ENCODE peak calls at places on chromosomes 7 and 10, in four cellular contexts. G, O, D and C are unnamed samples.

GRCh38 chr10:66457629-66458028 is 468.2 kb upstream of the LRRTM3 start:
- DNase-seq in O (peak; percentile 0), G (no peak), D (no peak), C (no peak)

GRCh38 chr10:121188005-121188404 is 336.8 kb downstream of the WDR11 start:
- DNase-seq in G (no peak), O (no peak), D (no peak), C (no peak)

GRCh38 chr7:92872701-92873100 is 36.3 kb upstream of the CDK6 start:
- DNase-seq in O (no peak), G (no peak), D (no peak), C (peak; percentile 60)

GRCh38 chr7:151125835-151126481 is 39.7 kb downstream of the AGAP3 start:
- DNase-seq in D (no peak), O (no peak), G (no peak), C (no peak)

GRCh38 chr7:150858236-150859197 is 6.2 kb downstream of the AOC1 start:
- DNase-seq in D (no peak), O (no peak), G (no peak), C (no peak)

GRCh38 chr10:70441877-70442205 is 360 bp upstream of the NODAL start:
- DNase-seq in G (no peak), O (no peak), D (no peak), C (no peak)

GRCh38 chr10:112383325-112383724 is 9.4 kb downstream of the ACSL5 start:
- DNase-seq in D (no peak), O (peak; percentile 45), G (no peak), C (peak; percentile 55)

GRCh38 chr7:108181073-108181985 is 51.2 kb upstream of the LAMB4 start:
- DNase-seq in G (peak; percentile 43), D (peak; percentile 19), O (peak; percentile 14), C (no peak)

GRCh38 chr7:98974205-98974604 is 95.9 kb downstream of the TRRAP start:
- DNase-seq in D (no peak), G (no peak), O (no peak), C (no peak)

GRCh38 chr7:92158660-92159575 is 20.0 kb downstream of the LRRD1 start:
- DNase-seq in D (peak; percentile 79), G (no peak), O (peak; percentile 65), C (peak; percentile 58)

GRCh38 chr7:142885311-142886230 is at the start of gene TRPV6:
- DNase-seq in D (no peak), O (no peak), G (no peak), C (peak; percentile 57)

GRCh38 chr7:143389316-143390097 is 8.4 kb downstream of the ZYX start:
- DNase-seq in D (no peak), O (no peak), G (no peak), C (no peak)

GRCh38 chr10:10489086-10489485 is 528.6 kb upstream of the CELF2 start:
- DNase-seq in D (no peak), O (no peak), G (no peak), C (no peak)

GRCh38 chr7:88217675-88218427 is 2.0 kb downstream of the SRI start:
- DNase-seq in D (no peak), O (no peak), G (no peak), C (no peak)

GRCh38 chr7:137936509-137937201 is 65.2 kb downstream of the CREB3L2 start:
- DNase-seq in O (no peak), D (no peak), G (no peak), C (no peak)

GRCh38 chr7:105581066-105581811 is at the start of gene EFCAB10:
- DNase-seq in D (no peak), O (peak; percentile 68), G (peak; percentile 24), C (no peak)

GRCh38 chr7:5589819-5590595 is 166.4 kb upstream of the TNRC18 start:
- DNase-seq in O (no peak), D (no peak), G (no peak), C (no peak)

GRCh38 chr7:633381-634018 is 93.0 kb upstream of the DNAAF5 start:
- DNase-seq in G (no peak), O (no peak), D (no peak), C (no peak)

GRCh38 chr10:7301039-7301768 is 109.6 kb downstream of the SFMBT2 start:
- DNase-seq in D (no peak), G (no peak), O (no peak), C (no peak)

GRCh38 chr10:35352508-35352907 is 16.2 kb downstream of the CCNY start:
- DNase-seq in G (no peak), D (no peak), O (no peak), C (no peak)

GRCh38 chr10:93501650-93502049 is 5.2 kb downstream of the CEP55 start:
- DNase-seq in O (no peak), G (no peak), D (no peak), C (no peak)

GRCh38 chr10:14413583-14413982 is 82.9 kb upstream of the FRMD4A start:
- DNase-seq in D (no peak), G (no peak), O (no peak), C (no peak)

GRCh38 chr7:44285561-44285960 is 39.8 kb downstream of the CAMK2B start:
- DNase-seq in O (no peak), G (no peak), D (no peak), C (no peak)

GRCh38 chr7:117308891-117309290 is 14.0 kb downstream of the WNT2 start:
- DNase-seq in O (no peak), G (no peak), D (no peak), C (no peak)

GRCh38 chr10:122744257-122744656 is 44.6 kb upstream of the C10orf120 start:
- DNase-seq in D (no peak), O (no peak), G (no peak), C (no peak)

GRCh38 chr7:151083071-151083823 is at the start of gene TMUB1:
- DNase-seq in G (peak; percentile 83), D (no peak), O (no peak), C (peak; percentile 70)

GRCh38 chr10:79459243-79459642 is 13.8 kb upstream of the ZCCHC24 start:
- DNase-seq in D (no peak), G (no peak), O (no peak), C (no peak)

GRCh38 chr10:26216949-26217395 is 398 bp downstream of the GAD2 start:
- DNase-seq in O (no peak), D (no peak), G (no peak), C (no peak)

GRCh38 chr10:105347487-105347886 is 706.4 kb downstream of the SORCS3 start:
- DNase-seq in D (no peak), G (no peak), O (no peak), C (no peak)

GRCh38 chr10:67476201-67476600 is 219.8 kb downstream of the CTNNA3 start:
- DNase-seq in D (no peak), O (no peak), G (no peak), C (no peak)

GRCh38 chr10:84188815-84189214 is 5.5 kb upstream of the CDHR1 start:
- DNase-seq in G (no peak), O (no peak), D (no peak), C (no peak)

GRCh38 chr7:11317766-11318165 is 344.1 kb downstream of the PHF14 start:
- DNase-seq in O (no peak), G (no peak), D (no peak), C (no peak)

GRCh38 chr7:91068136-91068795 is 196.0 kb upstream of the FZD1 start:
- DNase-seq in D (no peak), O (no peak), G (no peak), C (no peak)

GRCh38 chr7:128381161-128381821 is 19.8 kb upstream of the PRRT4 start:
- DNase-seq in O (no peak), G (no peak), D (no peak), C (no peak)

GRCh38 chr7:3605222-3605621 is 304.2 kb downstream of the SDK1 start:
- DNase-seq in O (peak; percentile 42), D (no peak), G (no peak), C (no peak)

DNA sequence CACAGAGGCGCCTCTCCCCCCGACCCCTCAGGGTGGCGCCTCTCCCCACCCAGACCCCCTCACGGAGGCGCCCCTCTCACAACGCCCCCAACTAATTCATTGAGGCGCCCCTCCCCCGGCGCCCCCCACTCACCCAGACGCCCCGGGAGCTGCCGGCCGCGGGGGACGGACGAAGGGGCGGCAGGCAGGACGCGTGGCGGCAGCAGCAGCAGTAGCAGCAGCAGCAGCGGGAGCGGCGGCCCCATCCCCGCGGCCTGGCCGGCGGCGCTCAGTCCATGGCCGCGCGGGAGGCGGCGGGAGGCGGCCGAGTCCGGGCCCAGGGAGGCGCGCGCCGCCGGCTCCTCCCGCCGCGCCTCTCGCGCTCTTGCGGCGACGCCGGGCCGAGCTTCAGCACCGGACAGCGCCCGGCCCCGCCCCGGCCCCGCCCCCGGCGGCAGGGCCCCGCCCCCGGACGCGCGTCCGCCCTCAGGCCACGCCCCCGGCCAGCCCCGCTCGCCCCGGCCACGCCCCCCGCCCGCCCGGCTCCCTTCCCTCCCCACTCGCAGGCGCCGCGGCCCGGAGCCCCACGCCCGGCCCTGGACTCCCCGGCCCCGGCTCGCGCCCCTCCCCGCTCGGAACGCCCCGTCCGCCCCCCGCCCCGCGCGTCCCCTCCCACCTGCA is at the start of gene PTPRN2:
- DNase-seq in O (no peak), D (no peak), G (peak; percentile 13), C (peak; percentile 40)
- H3K4me3 ChIP-seq in O (peak within 1 kb of the TSS; percentile 32), D (peak within 1 kb of the TSS; percentile 46), G (no peak within 1 kb of the TSS), C (no peak within 1 kb of the TSS)

DNA sequence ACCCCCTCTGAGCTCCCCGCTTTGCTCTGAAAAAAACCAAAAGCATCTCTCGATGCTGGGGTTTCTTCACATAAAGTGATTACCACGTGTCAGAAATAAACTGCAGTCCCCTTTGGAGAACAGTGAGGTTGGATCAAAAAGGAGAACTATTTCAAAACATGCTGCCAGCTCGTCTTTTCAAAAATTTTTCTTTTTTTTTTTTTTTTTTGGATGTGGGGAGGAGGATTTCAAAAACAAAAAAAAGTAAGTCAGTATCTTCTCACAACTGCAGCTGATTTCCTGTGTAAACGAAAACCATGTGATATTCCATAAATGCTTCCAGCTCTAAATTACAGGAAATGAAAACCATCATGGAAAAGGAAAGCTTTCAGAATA is 155.0 kb upstream of the LYZL2 start:
- DNase-seq in O (no peak), D (no peak), G (no peak), C (no peak)
- H3K4me3 ChIP-seq in O (peak overlapping the region; percentile 60), D (peak overlapping the region; percentile 34), G (peak overlapping the region; percentile 64), C (peak overlapping the region; percentile 16)

DNA sequence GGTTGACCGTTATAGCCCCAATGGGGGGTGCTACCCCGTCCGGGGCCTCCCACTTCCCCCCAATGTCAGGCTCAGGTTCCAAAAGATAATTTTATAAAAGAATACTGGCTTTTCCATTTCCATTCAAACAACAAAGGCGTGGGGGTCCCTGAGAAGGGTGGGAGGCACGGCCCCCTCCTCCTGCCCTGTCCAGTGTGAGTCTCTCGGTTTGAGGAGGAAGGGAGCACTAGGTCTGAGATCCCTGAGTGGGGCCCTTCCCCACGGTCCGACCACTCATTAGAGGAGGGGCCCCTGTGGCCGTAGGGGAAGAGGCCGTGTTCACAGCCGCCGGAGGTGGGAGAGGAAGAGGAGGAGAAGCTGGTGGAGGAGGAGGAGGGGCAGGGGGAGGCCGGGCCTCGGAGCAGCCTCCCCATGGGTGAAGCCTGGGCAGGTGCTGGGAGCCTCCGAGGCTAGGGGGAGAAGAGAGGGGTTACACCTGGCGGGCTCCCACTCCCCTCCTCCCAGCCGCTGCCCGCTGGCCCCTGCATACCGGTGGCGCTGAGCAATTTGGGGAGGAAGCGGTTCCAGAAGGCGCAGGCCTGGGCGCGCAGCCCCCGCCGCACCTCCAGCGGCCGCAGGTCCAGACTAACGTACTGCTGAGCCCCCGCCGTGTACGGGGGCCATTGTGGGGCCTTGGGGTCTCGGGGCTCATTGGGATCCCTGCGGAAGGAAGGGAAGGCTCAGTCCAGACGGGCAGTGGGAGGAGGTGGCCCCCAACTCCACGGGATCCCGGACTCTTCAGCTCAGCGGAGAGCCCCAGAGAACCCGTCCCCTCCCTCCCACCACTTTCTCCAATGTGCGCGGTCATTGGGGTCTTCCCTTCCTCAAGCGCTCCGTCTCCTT is 1.4 kb upstream of the UFSP1 start:
- DNase-seq in D (no peak), O (no peak), G (no peak), C (no peak)
- H3K4me3 ChIP-seq in D (peak overlapping the region; percentile 46), O (peak overlapping the region; percentile 54), G (peak overlapping the region; percentile 80), C (peak overlapping the region; percentile 67)

GRCh38 chr10:129421399-129421798 is 45.6 kb upstream of the MGMT start:
- DNase-seq in O (no peak), G (no peak), D (no peak), C (no peak)

GRCh38 chr10:129424978-129425377 is 42.1 kb upstream of the MGMT start:
- DNase-seq in G (no peak), D (no peak), O (no peak), C (no peak)

GRCh38 chr10:129426670-129427069 is 40.4 kb upstream of the MGMT start:
- DNase-seq in D (no peak), O (no peak), G (no peak), C (no peak)
- H3K4me3 ChIP-seq in D (no peak overlapping the region), O (no peak overlapping the region), G (no peak overlapping the region), C (no peak overlapping the region)